ENCODE peak calls at places on chromosomes 6 and 20, in four cellular contexts. S is CD4-positive, alpha-beta T cell; B is pancreas; M is mesendoderm. A is an unnamed sample. For H3K27me3, the result is how much of the 10 kb centered on the place peaks cover.

GRCh38 chr6:167093406-167093921 is 29.4 kb upstream of the CCR6 start:
- DNase-seq in M (no peak), B (no peak), S (no peak), A (no peak)

GRCh38 chr6:160950507-160950906 is 41.1 kb upstream of the MAP3K4 start:
- DNase-seq in S (no peak), M (peak), B (no peak), A (peak)

GRCh38 chr6:25801423-25801822 is 30.4 kb downstream of the SLC17A1 start:
- DNase-seq in B (no peak), M (no peak), S (no peak), A (no peak)

GRCh38 chr6:55034752-55035151 is 139.6 kb upstream of the HCRTR2 start:
- DNase-seq in M (no peak), B (no peak), S (no peak), A (no peak)

GRCh38 chr6:139330271-139330670 is 38.5 kb upstream of the TXLNB start:
- DNase-seq in M (no peak), S (no peak), B (no peak), A (no peak)

GRCh38 chr20:3560578-3560977 is 89.8 kb downstream of the ATRN start:
- DNase-seq in B (no peak), S (no peak), M (no peak), A (no peak)

GRCh38 chr20:15139522-15139921 is 802.1 kb upstream of the FLRT3 start:
- DNase-seq in M (no peak), B (peak), S (no peak), A (no peak)

GRCh38 chr20:17611290-17611539 is 41.3 kb downstream of the DSTN start:
- DNase-seq in S (no peak), B (no peak), M (peak), A (no peak)

GRCh38 chr6:89985744-89986493 is 91.7 kb downstream of the GJA10 start:
- DNase-seq in B (no peak), S (no peak), M (no peak), A (peak)

GRCh38 chr20:43715044-43715443 is 11.8 kb downstream of the GTSF1L start:
- DNase-seq in B (no peak), M (no peak), S (no peak), A (no peak)

GRCh38 chr6:16854986-16855385 is 93.7 kb upstream of the ATXN1 start:
- DNase-seq in M (no peak), B (no peak), S (no peak), A (no peak)

GRCh38 chr6:11919771-11920440 is 92.2 kb upstream of the HIVEP1 start:
- DNase-seq in B (no peak), S (no peak), M (no peak), A (peak)

GRCh38 chr6:8143945-8144344 is 41.6 kb upstream of the EEF1E1 start:
- DNase-seq in M (no peak), B (no peak), S (no peak), A (no peak)

GRCh38 chr6:49457771-49458170 is 5.3 kb downstream of the MMUT start:
- DNase-seq in B (no peak), M (no peak), S (no peak), A (no peak)

GRCh38 chr20:4956200-4956810 is 45.0 kb downstream of the SLC23A2 start:
- DNase-seq in B (no peak), S (no peak), M (peak), A (peak)

GRCh38 chr6:5471044-5471443 is 209.7 kb downstream of the FARS2 start:
- DNase-seq in B (peak), S (peak), M (peak), A (peak)

GRCh38 chr6:16055852-16056251 is 73.0 kb upstream of the MYLIP start:
- DNase-seq in S (no peak), M (no peak), B (no peak), A (no peak)

GRCh38 chr20:44123874-44124535 is 63.0 kb downstream of the JPH2 start:
- DNase-seq in S (no peak), B (no peak), M (no peak), A (no peak)

GRCh38 chr6:129646617-129647016 is 63.4 kb downstream of the ARHGAP18 start:
- DNase-seq in M (no peak), S (no peak), B (no peak), A (peak)

GRCh38 chr20:32485770-32486248 is 99.3 kb downstream of the NOL4L start:
- DNase-seq in B (no peak), M (no peak), S (no peak), A (no peak)

GRCh38 chr6:56279346-56280080 is 32.1 kb upstream of the COL21A1 start:
- DNase-seq in S (no peak), B (no peak), M (peak), A (peak)

GRCh38 chr6:117495873-117496272 is 13.4 kb downstream of the DCBLD1 start:
- DNase-seq in M (no peak), B (no peak), S (no peak), A (no peak)

GRCh38 chr20:17558154-17558940 is 11.5 kb upstream of the DSTN start:
- DNase-seq in M (peak), S (no peak), B (no peak), A (peak)

GRCh38 chr6:118574051-118574865 is 26.2 kb downstream of the PLN start:
- DNase-seq in S (no peak), M (peak), B (no peak), A (no peak)

GRCh38 chr6:43129434-43130194 is 41.5 kb upstream of the SRF start:
- DNase-seq in M (peak), S (peak), B (no peak), A (peak)

GRCh38 chr6:84779380-84779779 is 15.0 kb upstream of the TBX18 start:
- DNase-seq in B (no peak), S (no peak), M (peak), A (no peak)

GRCh38 chr20:41030536-41031242 is 2.1 kb downstream of the TOP1 start:
- DNase-seq in B (no peak), M (no peak), S (no peak), A (peak)

DNA sequence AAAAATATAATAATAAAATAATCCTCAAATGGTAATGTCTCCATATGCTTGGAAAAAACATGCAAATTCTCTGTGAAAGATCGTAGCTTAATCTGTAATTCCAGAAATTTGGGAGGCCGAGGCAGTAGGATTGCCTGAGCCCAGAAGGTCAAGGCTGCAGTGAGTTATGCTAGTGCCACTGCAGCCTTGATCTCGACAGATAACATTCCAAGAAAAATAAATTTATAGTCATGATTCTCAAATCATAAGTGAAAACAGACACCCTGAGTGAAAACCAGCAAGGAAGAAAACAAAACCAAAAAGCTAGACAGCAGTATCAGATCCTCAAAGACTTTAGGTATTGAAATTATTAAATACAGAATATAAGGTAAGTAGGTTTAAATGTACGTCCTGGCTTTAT is 3.8 kb upstream of the MUC21 start:
- DNase-seq in S (no peak), B (no peak), M (no peak), A (no peak)
- H3K27me3 ChIP-seq in S (under half), B (under half), M (under half), A (under half)

DNA sequence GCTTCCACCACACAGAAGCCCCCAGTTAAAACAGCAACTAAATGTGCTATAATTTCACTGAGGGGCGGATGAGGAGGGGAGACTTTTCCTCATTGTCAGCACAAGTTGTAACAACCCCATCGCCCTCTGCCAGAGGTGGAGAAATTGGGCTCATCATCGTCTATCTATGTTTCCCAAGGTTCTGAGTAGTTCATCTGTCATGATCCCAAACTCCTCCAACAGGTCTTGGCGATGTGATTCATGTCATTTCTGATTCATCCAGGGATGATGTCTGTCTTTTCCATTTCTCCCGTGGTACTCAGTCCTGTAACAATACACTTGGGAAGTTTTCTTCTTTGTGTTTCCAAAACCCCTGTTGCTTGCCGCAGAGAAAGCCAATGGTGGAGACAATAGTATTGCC is 51.0 kb downstream of the TFAP2A start:
- DNase-seq in M (no peak), S (no peak), B (no peak), A (no peak)
- H3K27me3 ChIP-seq in M (under half), S (under half), B (under half), A (under half)

GRCh38 chr6:44476849-44477248 is 89.3 kb downstream of the CDC5L start:
- DNase-seq in M (no peak), S (no peak), B (no peak), A (no peak)
- H3K27me3 ChIP-seq in M (under half), S (under half), B (under half), A (under half)

DNA sequence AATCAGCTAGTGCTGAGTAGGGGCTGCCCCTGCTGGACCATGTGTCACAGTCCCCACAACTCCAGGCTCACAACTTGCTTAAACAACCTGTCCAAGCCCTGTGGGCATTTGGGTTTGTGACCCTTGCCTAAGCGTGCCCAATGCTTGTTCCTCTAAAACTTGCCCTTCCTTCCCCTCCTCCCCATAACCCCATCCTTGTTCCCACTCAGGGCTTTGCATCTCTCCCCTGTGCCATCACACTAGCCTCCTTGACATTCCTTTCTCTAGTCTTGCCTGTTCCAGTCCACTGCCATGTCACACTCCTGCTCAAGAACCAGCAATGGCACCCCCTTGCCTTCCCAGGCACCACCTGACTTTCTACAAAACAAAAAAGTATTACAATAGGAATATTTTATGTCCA is 2.3 kb upstream of the DLGAP4 start:
- DNase-seq in B (no peak), M (no peak), S (no peak), A (no peak)
- H3K27me3 ChIP-seq in B (under half), M (under half), S (half or more), A (half or more)

GRCh38 chr20:1992359-1992758 is 1.5 kb downstream of the PDYN start:
- DNase-seq in S (no peak), B (no peak), M (no peak), A (no peak)
- H3K27me3 ChIP-seq in S (under half), B (under half), M (under half), A (half or more)

GRCh38 chr20:46009847-46010246 is 1.1 kb downstream of the MMP9 start:
- DNase-seq in S (no peak), B (no peak), M (no peak), A (no peak)
- H3K27me3 ChIP-seq in S (under half), B (under half), M (under half), A (half or more)

DNA sequence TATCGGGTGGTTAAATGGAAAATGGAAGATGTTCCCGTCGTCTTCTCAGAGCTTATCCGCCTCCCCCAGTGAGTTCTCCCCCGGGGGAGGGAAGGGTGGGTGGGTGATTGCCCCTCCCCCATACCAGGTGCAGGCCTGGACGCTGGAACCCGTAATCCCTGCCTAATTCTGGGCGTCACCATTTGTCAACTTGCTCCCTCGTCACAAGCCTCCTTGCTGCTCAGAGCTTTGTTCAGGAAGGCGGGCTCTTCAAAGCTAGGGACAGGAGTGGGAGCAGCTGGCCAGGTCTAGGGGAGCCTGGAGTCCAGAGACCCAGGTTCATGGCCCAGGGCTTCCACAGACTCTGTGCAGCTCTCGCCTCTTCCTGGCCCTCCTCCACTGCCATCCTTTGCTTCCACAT is 25.6 kb downstream of the CDH22 start:
- DNase-seq in B (no peak), S (no peak), M (no peak), A (no peak)
- H3K27me3 ChIP-seq in B (under half), S (under half), M (under half), A (half or more)

GRCh38 chr6:99614430-99615161 is 8.0 kb downstream of the PRDM13 start:
- DNase-seq in S (no peak), M (peak), B (no peak), A (no peak)
- H3K27me3 ChIP-seq in S (half or more), M (half or more), B (half or more), A (half or more)

DNA sequence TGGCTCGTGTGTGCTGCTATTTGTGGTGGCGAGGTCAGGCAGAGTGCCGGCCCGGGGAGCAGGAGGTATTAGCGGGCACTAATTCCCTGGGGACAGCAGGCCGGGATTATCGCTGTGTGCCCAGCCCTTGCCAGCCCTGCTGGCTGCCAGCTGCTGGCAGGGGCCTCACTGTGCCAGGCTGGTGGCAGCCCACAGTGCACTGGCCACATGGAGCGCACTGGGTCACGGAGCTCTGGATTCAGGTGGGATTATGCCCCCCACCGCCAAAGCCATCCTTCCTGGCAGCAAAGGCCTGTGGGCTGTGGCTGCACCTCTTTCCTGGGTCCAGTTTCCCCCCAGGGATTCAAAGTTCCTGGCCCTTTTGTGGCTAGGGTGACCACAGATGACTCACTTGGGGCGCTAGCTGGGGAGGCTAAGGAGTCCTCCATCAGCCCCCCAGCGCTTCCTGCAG is 59.7 kb downstream of the YTHDF1 start:
- DNase-seq in M (no peak), S (no peak), B (no peak), A (no peak)
- H3K27me3 ChIP-seq in M (under half), S (under half), B (under half), A (half or more)